ENCODE peak calls at places on chromosomes 4 and X, in ten cellular contexts. One of them, this sample, is unnamed.
A peak's percentile ranks its signal among the peaks of the same experiment; 100 is the strongest.

GRCh38 chrX:55026143-55026542 is 4.6 kb downstream of the ALAS2 start:
- DNase-seq in brain microvascular endothelial cell: no peak
- DNase-seq in mesenchymal stem cell: no peak
- DNase-seq in HCT116: no peak
- DNase-seq in cardiac muscle cell: no peak
- DNase-seq in right lobe of liver: no peak
- DNase-seq in mammary epithelial cell: peak; percentile 16
- DNase-seq in PC-3: peak; percentile 83
- DNase-seq in hepatocyte: no peak
- DNase-seq in OCI-LY7: no peak
- DNase-seq in this sample: peak; percentile 2

GRCh38 chrX:46979340-46979739 is 67.1 kb downstream of the JADE3 start:
- DNase-seq in brain microvascular endothelial cell: peak; percentile 26
- DNase-seq in mesenchymal stem cell: peak; percentile 45
- DNase-seq in HCT116: peak; percentile 13
- DNase-seq in cardiac muscle cell: peak; percentile 65
- DNase-seq in right lobe of liver: no peak
- DNase-seq in mammary epithelial cell: peak; percentile 26
- DNase-seq in PC-3: peak; percentile 71
- DNase-seq in hepatocyte: no peak
- DNase-seq in OCI-LY7: no peak
- DNase-seq in this sample: peak; percentile 82

GRCh38 chr4:182292657-182293056 is 49.5 kb downstream of the TENM3 start:
- DNase-seq in brain microvascular endothelial cell: no peak
- DNase-seq in mesenchymal stem cell: no peak
- DNase-seq in HCT116: no peak
- DNase-seq in cardiac muscle cell: no peak
- DNase-seq in right lobe of liver: no peak
- DNase-seq in mammary epithelial cell: no peak
- DNase-seq in PC-3: no peak
- DNase-seq in hepatocyte: no peak
- DNase-seq in OCI-LY7: no peak
- DNase-seq in this sample: no peak

GRCh38 chrX:104459796-104460195 is 106.2 kb upstream of the IL1RAPL2 start:
- DNase-seq in brain microvascular endothelial cell: no peak
- DNase-seq in mesenchymal stem cell: no peak
- DNase-seq in HCT116: no peak
- DNase-seq in cardiac muscle cell: no peak
- DNase-seq in right lobe of liver: no peak
- DNase-seq in mammary epithelial cell: no peak
- DNase-seq in PC-3: no peak
- DNase-seq in hepatocyte: no peak
- DNase-seq in OCI-LY7: no peak
- DNase-seq in this sample: no peak

GRCh38 chr4:184856277-184856609 is 30.5 kb upstream of the ACSL1 start:
- DNase-seq in brain microvascular endothelial cell: no peak
- DNase-seq in mesenchymal stem cell: no peak
- DNase-seq in HCT116: no peak
- DNase-seq in cardiac muscle cell: no peak
- DNase-seq in right lobe of liver: no peak
- DNase-seq in mammary epithelial cell: no peak
- DNase-seq in PC-3: no peak
- DNase-seq in hepatocyte: no peak
- DNase-seq in OCI-LY7: no peak
- DNase-seq in this sample: no peak

GRCh38 chr4:182206266-182206665 is 36.9 kb upstream of the TENM3 start:
- DNase-seq in brain microvascular endothelial cell: no peak
- DNase-seq in mesenchymal stem cell: no peak
- DNase-seq in HCT116: no peak
- DNase-seq in cardiac muscle cell: no peak
- DNase-seq in right lobe of liver: no peak
- DNase-seq in mammary epithelial cell: no peak
- DNase-seq in PC-3: no peak
- DNase-seq in hepatocyte: no peak
- DNase-seq in OCI-LY7: no peak
- DNase-seq in this sample: no peak

GRCh38 chr4:111213520-111213919 is 590.6 kb upstream of the PITX2 start:
- DNase-seq in brain microvascular endothelial cell: no peak
- DNase-seq in mesenchymal stem cell: no peak
- DNase-seq in HCT116: no peak
- DNase-seq in cardiac muscle cell: no peak
- DNase-seq in right lobe of liver: no peak
- DNase-seq in mammary epithelial cell: no peak
- DNase-seq in PC-3: no peak
- DNase-seq in hepatocyte: peak; percentile 16
- DNase-seq in OCI-LY7: no peak
- DNase-seq in this sample: no peak

GRCh38 chr4:183260491-183261151 is 59.5 kb downstream of the CLDN22 start:
- DNase-seq in brain microvascular endothelial cell: no peak
- DNase-seq in mesenchymal stem cell: no peak
- DNase-seq in HCT116: no peak
- DNase-seq in cardiac muscle cell: no peak
- DNase-seq in right lobe of liver: no peak
- DNase-seq in mammary epithelial cell: no peak
- DNase-seq in PC-3: peak; percentile 79
- DNase-seq in hepatocyte: peak; percentile 67
- DNase-seq in OCI-LY7: no peak
- DNase-seq in this sample: no peak

GRCh38 chrX:11944486-11944885 is 186.4 kb downstream of the MSL3 start:
- DNase-seq in brain microvascular endothelial cell: peak; percentile 48
- DNase-seq in mesenchymal stem cell: peak; percentile 51
- DNase-seq in HCT116: no peak
- DNase-seq in cardiac muscle cell: peak; percentile 78
- DNase-seq in right lobe of liver: no peak
- DNase-seq in mammary epithelial cell: peak; percentile 67
- DNase-seq in PC-3: peak; percentile 66
- DNase-seq in hepatocyte: peak; percentile 49
- DNase-seq in OCI-LY7: peak; percentile 3
- DNase-seq in this sample: peak; percentile 64

GRCh38 chrX:38754102-38754790 is 47.0 kb upstream of the MID1IP1 start:
- DNase-seq in brain microvascular endothelial cell: peak; percentile 41
- DNase-seq in mesenchymal stem cell: peak; percentile 54
- DNase-seq in HCT116: peak; percentile 32
- DNase-seq in cardiac muscle cell: peak; percentile 68
- DNase-seq in right lobe of liver: no peak
- DNase-seq in mammary epithelial cell: peak; percentile 35
- DNase-seq in PC-3: peak; percentile 68
- DNase-seq in hepatocyte: peak; percentile 63
- DNase-seq in OCI-LY7: peak; percentile 48
- DNase-seq in this sample: peak; percentile 58

GRCh38 chr4:84482564-84483563 is 16.2 kb downstream of the NKX6-1 start:
- DNase-seq in brain microvascular endothelial cell: peak; percentile 32
- DNase-seq in mesenchymal stem cell: no peak
- DNase-seq in HCT116: no peak
- DNase-seq in cardiac muscle cell: peak; percentile 24
- DNase-seq in right lobe of liver: peak; percentile 44
- DNase-seq in mammary epithelial cell: peak; percentile 33
- DNase-seq in PC-3: no peak
- DNase-seq in hepatocyte: no peak
- DNase-seq in OCI-LY7: no peak
- DNase-seq in this sample: no peak

GRCh38 chr4:175531405-175532091 is 280.5 kb downstream of the GPM6A start:
- DNase-seq in brain microvascular endothelial cell: peak; percentile 72
- DNase-seq in mesenchymal stem cell: peak; percentile 14
- DNase-seq in HCT116: no peak
- DNase-seq in cardiac muscle cell: no peak
- DNase-seq in right lobe of liver: no peak
- DNase-seq in mammary epithelial cell: peak; percentile 52
- DNase-seq in PC-3: peak; percentile 77
- DNase-seq in hepatocyte: no peak
- DNase-seq in OCI-LY7: no peak
- DNase-seq in this sample: peak; percentile 72

GRCh38 chr4:4666187-4666586 is 124.3 kb upstream of the STX18 start:
- DNase-seq in brain microvascular endothelial cell: no peak
- DNase-seq in mesenchymal stem cell: no peak
- DNase-seq in HCT116: no peak
- DNase-seq in cardiac muscle cell: no peak
- DNase-seq in right lobe of liver: no peak
- DNase-seq in mammary epithelial cell: no peak
- DNase-seq in PC-3: no peak
- DNase-seq in hepatocyte: no peak
- DNase-seq in OCI-LY7: no peak
- DNase-seq in this sample: no peak

GRCh38 chrX:77505227-77505626 is 58.0 kb downstream of the FGF16 start:
- DNase-seq in brain microvascular endothelial cell: peak; percentile 34
- DNase-seq in mesenchymal stem cell: peak; percentile 31
- DNase-seq in HCT116: no peak
- DNase-seq in cardiac muscle cell: peak; percentile 72
- DNase-seq in right lobe of liver: no peak
- DNase-seq in mammary epithelial cell: no peak
- DNase-seq in PC-3: no peak
- DNase-seq in hepatocyte: no peak
- DNase-seq in OCI-LY7: peak; percentile 11
- DNase-seq in this sample: peak; percentile 69

GRCh38 chrX:77502951-77503525 is 55.8 kb downstream of the FGF16 start:
- DNase-seq in brain microvascular endothelial cell: no peak
- DNase-seq in mesenchymal stem cell: no peak
- DNase-seq in HCT116: no peak
- DNase-seq in cardiac muscle cell: no peak
- DNase-seq in right lobe of liver: no peak
- DNase-seq in mammary epithelial cell: no peak
- DNase-seq in PC-3: no peak
- DNase-seq in hepatocyte: no peak
- DNase-seq in OCI-LY7: no peak
- DNase-seq in this sample: no peak
- H3K27ac ChIP-seq in brain microvascular endothelial cell: no peak overlapping the region
- H3K27ac ChIP-seq in mesenchymal stem cell: no peak overlapping the region
- H3K27ac ChIP-seq in HCT116: no peak overlapping the region
- H3K27ac ChIP-seq in cardiac muscle cell: no peak overlapping the region
- H3K27ac ChIP-seq in right lobe of liver: no peak overlapping the region
- H3K27ac ChIP-seq in mammary epithelial cell: no peak overlapping the region
- H3K27ac ChIP-seq in PC-3: no peak overlapping the region
- H3K27ac ChIP-seq in hepatocyte: no peak overlapping the region
- H3K27ac ChIP-seq in OCI-LY7: no peak overlapping the region
- H3K27ac ChIP-seq in this sample: no peak overlapping the region

DNA sequence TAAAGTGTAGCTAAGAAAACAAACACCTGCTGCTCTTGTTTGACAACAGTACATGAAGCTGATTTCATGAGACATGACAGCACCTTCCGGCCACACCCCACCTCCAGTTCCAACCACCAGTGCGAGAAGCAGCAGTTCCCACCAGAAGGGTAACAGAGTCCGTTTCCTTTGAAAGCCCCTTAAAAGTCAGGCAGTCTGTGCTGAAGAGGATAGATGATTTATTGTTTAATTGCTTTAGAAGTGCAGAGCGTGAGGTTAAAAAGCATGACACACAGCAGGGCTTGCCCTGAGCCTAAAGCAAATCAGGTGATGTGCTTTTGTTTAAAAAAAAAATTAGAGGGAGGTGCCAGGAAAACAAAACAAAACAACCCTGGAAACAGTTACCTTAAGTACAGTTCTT is 82.6 kb downstream of the HADH start:
- DNase-seq in brain microvascular endothelial cell: no peak
- DNase-seq in mesenchymal stem cell: no peak
- DNase-seq in HCT116: no peak
- DNase-seq in cardiac muscle cell: no peak
- DNase-seq in right lobe of liver: no peak
- DNase-seq in mammary epithelial cell: no peak
- DNase-seq in PC-3: peak; percentile 4
- DNase-seq in hepatocyte: peak; percentile 35
- DNase-seq in OCI-LY7: peak; percentile 75
- DNase-seq in this sample: no peak
- H3K4me3 ChIP-seq in brain microvascular endothelial cell: no peak overlapping the region
- H3K4me3 ChIP-seq in mesenchymal stem cell: no peak overlapping the region
- H3K4me3 ChIP-seq in HCT116: no peak overlapping the region
- H3K4me3 ChIP-seq in cardiac muscle cell: no peak overlapping the region
- H3K4me3 ChIP-seq in right lobe of liver: no peak overlapping the region
- H3K4me3 ChIP-seq in mammary epithelial cell: no peak overlapping the region
- H3K4me3 ChIP-seq in PC-3: no peak overlapping the region
- H3K4me3 ChIP-seq in hepatocyte: no peak overlapping the region
- H3K4me3 ChIP-seq in OCI-LY7: no peak overlapping the region
- H3K4me3 ChIP-seq in this sample: no peak overlapping the region

GRCh38 chr4:120082286-120082685 is 15.6 kb upstream of the MAD2L1 start:
- DNase-seq in brain microvascular endothelial cell: no peak
- DNase-seq in mesenchymal stem cell: no peak
- DNase-seq in HCT116: no peak
- DNase-seq in cardiac muscle cell: no peak
- DNase-seq in right lobe of liver: no peak
- DNase-seq in mammary epithelial cell: no peak
- DNase-seq in PC-3: no peak
- DNase-seq in hepatocyte: no peak
- DNase-seq in OCI-LY7: no peak
- DNase-seq in this sample: no peak

GRCh38 chr4:120078216-120078615 is 11.6 kb upstream of the MAD2L1 start:
- DNase-seq in brain microvascular endothelial cell: no peak
- DNase-seq in mesenchymal stem cell: no peak
- DNase-seq in HCT116: no peak
- DNase-seq in cardiac muscle cell: no peak
- DNase-seq in right lobe of liver: no peak
- DNase-seq in mammary epithelial cell: no peak
- DNase-seq in PC-3: no peak
- DNase-seq in hepatocyte: no peak
- DNase-seq in OCI-LY7: no peak
- DNase-seq in this sample: no peak

GRCh38 chr4:120079839-120080520 is 13.3 kb upstream of the MAD2L1 start:
- DNase-seq in brain microvascular endothelial cell: no peak
- DNase-seq in mesenchymal stem cell: no peak
- DNase-seq in HCT116: no peak
- DNase-seq in cardiac muscle cell: no peak
- DNase-seq in right lobe of liver: no peak
- DNase-seq in mammary epithelial cell: no peak
- DNase-seq in PC-3: no peak
- DNase-seq in hepatocyte: no peak
- DNase-seq in OCI-LY7: no peak
- DNase-seq in this sample: no peak

GRCh38 chr4:120083152-120083551 is 16.5 kb upstream of the MAD2L1 start:
- DNase-seq in brain microvascular endothelial cell: no peak
- DNase-seq in mesenchymal stem cell: no peak
- DNase-seq in HCT116: no peak
- DNase-seq in cardiac muscle cell: no peak
- DNase-seq in right lobe of liver: no peak
- DNase-seq in mammary epithelial cell: no peak
- DNase-seq in PC-3: no peak
- DNase-seq in hepatocyte: no peak
- DNase-seq in OCI-LY7: no peak
- DNase-seq in this sample: no peak

DNA sequence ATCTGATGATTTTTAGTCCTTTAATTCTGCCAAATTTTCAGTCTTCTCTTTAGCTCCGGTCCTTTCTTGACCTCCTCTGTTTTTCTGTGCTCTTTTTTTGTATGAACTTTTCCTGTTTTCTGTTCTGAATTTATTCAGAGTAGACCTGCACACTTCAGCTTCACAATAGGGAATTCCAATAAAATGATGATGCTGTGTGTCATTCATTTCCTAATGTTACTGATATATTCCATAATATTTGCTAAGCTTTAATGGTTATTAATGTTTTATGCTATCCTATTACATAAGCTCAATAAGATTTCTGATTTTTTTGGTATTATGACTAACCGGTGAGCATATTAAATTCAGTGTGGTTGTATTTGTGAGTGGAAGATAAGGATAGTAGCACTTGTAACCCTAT is 13.9 kb upstream of the MAD2L1 start:
- DNase-seq in brain microvascular endothelial cell: no peak
- DNase-seq in mesenchymal stem cell: no peak
- DNase-seq in HCT116: no peak
- DNase-seq in cardiac muscle cell: no peak
- DNase-seq in right lobe of liver: no peak
- DNase-seq in mammary epithelial cell: no peak
- DNase-seq in PC-3: peak; percentile 38
- DNase-seq in hepatocyte: no peak
- DNase-seq in OCI-LY7: no peak
- DNase-seq in this sample: no peak
- H3K27ac ChIP-seq in brain microvascular endothelial cell: no peak overlapping the region
- H3K27ac ChIP-seq in mesenchymal stem cell: no peak overlapping the region
- H3K27ac ChIP-seq in HCT116: no peak overlapping the region
- H3K27ac ChIP-seq in cardiac muscle cell: no peak overlapping the region
- H3K27ac ChIP-seq in right lobe of liver: no peak overlapping the region
- H3K27ac ChIP-seq in mammary epithelial cell: no peak overlapping the region
- H3K27ac ChIP-seq in PC-3: no peak overlapping the region
- H3K27ac ChIP-seq in hepatocyte: no peak overlapping the region
- H3K27ac ChIP-seq in OCI-LY7: no peak overlapping the region
- H3K27ac ChIP-seq in this sample: no peak overlapping the region

GRCh38 chrX:119618439-119618838 is 12.2 kb upstream of the NKRF start:
- DNase-seq in brain microvascular endothelial cell: no peak
- DNase-seq in mesenchymal stem cell: no peak
- DNase-seq in HCT116: no peak
- DNase-seq in cardiac muscle cell: no peak
- DNase-seq in right lobe of liver: no peak
- DNase-seq in mammary epithelial cell: no peak
- DNase-seq in PC-3: no peak
- DNase-seq in hepatocyte: no peak
- DNase-seq in OCI-LY7: peak; percentile 48
- DNase-seq in this sample: no peak
- H3K4me3 ChIP-seq in brain microvascular endothelial cell: no peak overlapping the region
- H3K4me3 ChIP-seq in mesenchymal stem cell: no peak overlapping the region
- H3K4me3 ChIP-seq in HCT116: no peak overlapping the region
- H3K4me3 ChIP-seq in cardiac muscle cell: no peak overlapping the region
- H3K4me3 ChIP-seq in right lobe of liver: no peak overlapping the region
- H3K4me3 ChIP-seq in mammary epithelial cell: no peak overlapping the region
- H3K4me3 ChIP-seq in PC-3: no peak overlapping the region
- H3K4me3 ChIP-seq in hepatocyte: no peak overlapping the region
- H3K4me3 ChIP-seq in OCI-LY7: peak overlapping the region; percentile 46
- H3K4me3 ChIP-seq in this sample: no peak overlapping the region